ENCODE peak calls at places on chromosomes 12 and 14, in six cellular contexts. J is AG10803; Y is astrocyte of the spinal cord; P is heart left ventricle; D is CD4-positive, alpha-beta T cell; L is OCI-LY7. E is an unnamed sample.
A peak's percentile ranks its signal among the peaks of the same experiment; 100 is the strongest.

GRCh38 chr12:93911436-93911835 is 234.3 kb downstream of the CRADD start:
- DNase-seq in J (peak; percentile 47), Y (peak; percentile 45), P (no peak), D (no peak), L (no peak), E (no peak)

GRCh38 chr12:28817524-28817923 is 331.6 kb upstream of the FAR2 start:
- DNase-seq in J (no peak), Y (no peak), P (no peak), D (no peak), L (no peak), E (no peak)

GRCh38 chr12:55654506-55655224 is 18.0 kb downstream of the OR10P1 start:
- DNase-seq in J (no peak), Y (no peak), P (no peak), D (no peak), L (no peak), E (no peak)

GRCh38 chr14:53536446-53536845 is 383.3 kb upstream of the DDHD1 start:
- DNase-seq in J (no peak), Y (no peak), P (no peak), D (no peak), L (peak; percentile 33), E (no peak)

GRCh38 chr12:46112364-46112763 is 122.0 kb upstream of the SCAF11 start:
- DNase-seq in J (no peak), Y (no peak), P (no peak), D (no peak), L (peak; percentile 16), E (no peak)

GRCh38 chr12:57545809-57546437 is 1.1 kb downstream of the DCTN2 start:
- DNase-seq in J (no peak), Y (no peak), P (no peak), D (no peak), L (no peak), E (no peak)

GRCh38 chr12:109640961-109641360 is 67.4 kb downstream of the MVK start:
- DNase-seq in J (no peak), Y (no peak), P (no peak), D (no peak), L (no peak), E (no peak)

GRCh38 chr14:51564986-51565604 is 86.6 kb upstream of the FRMD6 start:
- DNase-seq in J (peak; percentile 28), Y (no peak), P (no peak), D (no peak), L (no peak), E (no peak)

GRCh38 chr12:22529281-22530060 is 14.9 kb downstream of the C2CD5 start:
- DNase-seq in J (peak; percentile 6), Y (peak; percentile 39), P (no peak), D (no peak), L (peak; percentile 46), E (no peak)

GRCh38 chr12:4526923-4527546 is 11.7 kb upstream of the RAD51AP1 start:
- DNase-seq in J (peak; percentile 13), Y (peak; percentile 46), P (no peak), D (no peak), L (peak; percentile 29), E (no peak)

GRCh38 chr12:34344851-34345522 is 322.7 kb downstream of the ALG10 start:
- DNase-seq in J (no peak), Y (no peak), P (no peak), D (no peak), L (no peak), E (no peak)

GRCh38 chr14:101591582-101591981 is 30.3 kb downstream of the DIO3 start:
- DNase-seq in J (no peak), Y (no peak), P (no peak), D (no peak), L (no peak), E (no peak)

GRCh38 chr12:6635375-6635855 is 344 bp downstream of the LPAR5 start:
- DNase-seq in J (no peak), Y (no peak), P (no peak), D (no peak), L (peak; percentile 86), E (no peak)

GRCh38 chr14:26363689-26364088 is 234.1 kb downstream of the NOVA1 start:
- DNase-seq in J (no peak), Y (no peak), P (no peak), D (no peak), L (no peak), E (no peak)

GRCh38 chr12:11822071-11822818 is 172.8 kb downstream of the ETV6 start:
- DNase-seq in J (peak; percentile 49), Y (peak; percentile 70), P (no peak), D (peak; percentile 30), L (peak; percentile 42), E (no peak)

GRCh38 chr12:19783547-19784444 is 344.5 kb downstream of the AEBP2 start:
- DNase-seq in J (no peak), Y (no peak), P (peak; percentile 69), D (no peak), L (no peak), E (no peak)

GRCh38 chr12:12008931-12009611 is 61.7 kb upstream of the BCL2L14 start:
- DNase-seq in J (peak; percentile 25), Y (peak; percentile 92), P (no peak), D (peak; percentile 45), L (peak; percentile 78), E (no peak)

GRCh38 chr14:96038558-96038919 is 623 bp upstream of the C14orf132 start:
- DNase-seq in J (no peak), Y (no peak), P (no peak), D (no peak), L (no peak), E (no peak)

GRCh38 chr14:95215094-95215493 is 57.8 kb upstream of the DICER1 start:
- DNase-seq in J (no peak), Y (no peak), P (no peak), D (no peak), L (no peak), E (no peak)

GRCh38 chr14:62002636-62003035 is 240.4 kb downstream of the SNAPC1 start:
- DNase-seq in J (no peak), Y (peak; percentile 10), P (no peak), D (no peak), L (no peak), E (no peak)

GRCh38 chr14:73829526-73830431 is 21.9 kb upstream of the PTGR2 start:
- DNase-seq in J (peak; percentile 69), Y (peak; percentile 92), P (no peak), D (no peak), L (no peak), E (peak; percentile 64)

GRCh38 chr12:116674643-116675183 is 63.2 kb downstream of the SPRING1 start:
- DNase-seq in J (peak; percentile 15), Y (no peak), P (no peak), D (no peak), L (no peak), E (no peak)

GRCh38 chr12:25328082-25328712 is 77.5 kb upstream of the KRAS start:
- DNase-seq in J (no peak), Y (peak; percentile 44), P (no peak), D (no peak), L (no peak), E (no peak)

GRCh38 chr12:70744133-70744532 is 106.9 kb upstream of the PTPRB start:
- DNase-seq in J (peak; percentile 1), Y (no peak), P (no peak), D (no peak), L (no peak), E (no peak)

GRCh38 chr12:125470838-125471775 is 405.9 kb downstream of the AACS start:
- DNase-seq in J (no peak), Y (no peak), P (no peak), D (no peak), L (no peak), E (no peak)

GRCh38 chr12:85468356-85469157 is 188.5 kb downstream of the ALX1 start:
- DNase-seq in J (peak; percentile 56), Y (peak; percentile 69), P (no peak), D (no peak), L (peak; percentile 50), E (peak; percentile 25)

GRCh38 chr12:120468271-120468845 is 1.2 kb downstream of the SRSF9 start:
- DNase-seq in J (peak; percentile 62), Y (peak; percentile 60), P (no peak), D (no peak), L (peak; percentile 46), E (peak; percentile 27)

GRCh38 chr14:79543966-79544365 is 667.3 kb downstream of the DIO2 start:
- DNase-seq in J (no peak), Y (peak; percentile 82), P (no peak), D (no peak), L (peak; percentile 2), E (no peak)
- TF ChIP-seq CTCF in J (peak; percentile 12), Y (peak; percentile 69), P (no peak), D (no peak), L (peak; percentile 69), E (no peak)

DNA sequence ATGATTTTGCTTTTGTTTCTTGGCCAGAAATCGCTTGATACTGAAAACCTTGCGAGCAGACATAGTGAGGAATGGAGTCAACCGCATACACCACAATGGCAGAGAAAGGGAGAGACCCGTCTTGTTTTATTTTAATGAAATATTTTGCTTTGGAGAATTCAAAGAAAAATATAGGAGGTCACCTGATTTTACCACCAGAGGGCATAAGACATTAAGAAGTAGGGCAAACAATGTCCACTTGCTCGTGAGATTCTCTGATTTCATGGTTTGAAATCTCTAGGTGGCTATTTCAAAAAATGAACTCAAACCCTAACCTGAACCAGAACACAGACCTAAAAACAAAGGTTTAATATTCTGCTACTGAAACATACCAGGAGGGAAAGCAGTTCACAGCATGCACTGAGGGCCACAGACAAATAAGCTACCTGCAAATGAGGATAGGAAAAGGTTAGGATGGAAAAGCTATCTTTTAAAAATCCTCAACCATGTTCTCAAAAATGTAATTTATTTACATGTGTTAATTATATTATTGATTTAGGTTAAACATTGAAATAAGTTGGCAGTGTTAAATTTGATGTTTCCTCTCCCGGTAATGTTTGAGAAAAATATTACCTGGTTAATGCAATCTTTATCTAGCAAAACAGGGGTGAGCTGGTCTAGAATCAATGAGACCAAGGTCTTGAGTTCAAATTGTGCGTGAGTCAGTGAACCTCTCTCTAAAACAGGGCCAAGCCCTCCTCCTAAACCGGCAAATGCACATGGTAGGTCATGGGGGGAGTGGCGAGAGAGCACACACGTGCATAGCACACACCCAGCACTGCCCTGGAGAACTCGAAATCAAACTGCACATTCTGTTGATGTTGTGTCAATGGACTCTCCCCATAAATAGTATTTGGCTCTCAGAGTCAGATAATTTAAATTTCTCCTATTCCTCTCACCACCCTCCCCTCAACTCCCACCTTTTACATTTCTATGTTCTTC is 12.5 kb downstream of the IFNG-AS1 start:
- DNase-seq in J (peak; percentile 39), Y (peak; percentile 4), P (no peak), D (no peak), L (peak; percentile 59), E (no peak)
- TF ChIP-seq CTCF in J (peak; percentile 55), Y (peak; percentile 37), P (no peak), D (no peak), L (peak; percentile 84), E (peak; percentile 39)

GRCh38 chr14:22657861-22658260 is 13.7 kb upstream of the OR6J1 start:
- DNase-seq in J (peak; percentile 44), Y (peak; percentile 70), P (no peak), D (no peak), L (peak; percentile 49), E (no peak)
- TF ChIP-seq CTCF in J (peak; percentile 52), Y (peak; percentile 57), P (peak; percentile 36), D (no peak), L (peak; percentile 78), E (peak; percentile 32)

DNA sequence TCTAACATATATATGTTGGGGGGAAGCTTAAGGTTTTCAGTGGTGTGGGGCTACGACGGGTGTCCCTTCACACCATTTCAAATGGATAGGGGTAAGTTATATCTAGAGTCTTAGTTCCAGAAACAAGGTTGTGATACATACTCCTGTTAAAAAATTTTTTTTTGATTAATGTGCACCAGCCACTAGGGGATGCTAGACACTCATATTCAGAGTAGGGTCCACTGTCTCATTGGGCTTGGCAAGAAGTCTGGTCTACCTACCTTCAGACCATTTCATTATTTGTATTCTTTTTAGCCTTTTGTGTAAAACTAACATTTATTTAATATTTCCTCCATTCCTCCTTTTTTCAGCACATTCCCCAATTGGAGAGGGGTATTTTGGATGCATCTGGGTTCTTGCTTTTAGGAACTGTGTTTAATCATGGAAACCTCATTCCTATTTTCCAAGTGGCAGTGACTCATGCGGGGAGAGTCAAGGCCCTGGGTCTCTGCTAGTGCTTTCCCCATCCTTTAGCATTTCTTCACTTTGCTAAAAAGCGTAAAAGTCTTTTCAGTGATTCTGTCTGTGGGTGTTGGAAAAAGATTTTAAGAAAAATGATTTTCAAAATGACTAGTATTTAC is 33.4 kb downstream of the ANO4 start:
- DNase-seq in J (peak; percentile 50), Y (peak; percentile 54), P (no peak), D (no peak), L (peak; percentile 35), E (no peak)
- TF ChIP-seq CTCF in J (peak; percentile 78), Y (peak; percentile 77), P (peak; percentile 8), D (no peak), L (peak; percentile 84), E (peak; percentile 72)